ENCODE peak calls at places on chromosomes 7 and 10, in ten cellular contexts. N, O, D, I, Y, C, P, B, V and W are unnamed samples.

GRCh38 chr7:81482600-81483186 is 287.2 kb downstream of the HGF start:
- DNase-seq in Y (no peak), O (no peak), B (no peak), I (no peak), P (no peak), N (no peak), C (no peak), D (peak; percentile 23), V (no peak), W (no peak)

GRCh38 chr10:3755440-3756359 is 29.3 kb downstream of the KLF6 start:
- DNase-seq in C (peak; percentile 79), Y (no peak), N (no peak), I (peak; percentile 55), V (no peak), P (no peak), D (no peak), O (peak; percentile 10), B (peak; percentile 55), W (no peak)

GRCh38 chr10:105409370-105409769 is 768.3 kb downstream of the SORCS3 start:
- DNase-seq in Y (no peak), C (no peak), I (no peak), P (no peak), B (no peak), V (no peak), D (no peak), O (no peak), N (no peak), W (no peak)

GRCh38 chr7:142248-142955 is 50.0 kb upstream of the FAM20C start:
- DNase-seq in Y (no peak), P (no peak), O (no peak), D (no peak), N (peak; percentile 98), B (peak; percentile 31), V (peak; percentile 84), C (peak; percentile 79), I (no peak), W (no peak)

GRCh38 chr10:50552308-50552707 is 71.4 kb downstream of the SGMS1 start:
- DNase-seq in C (no peak), V (no peak), D (no peak), I (no peak), B (no peak), O (no peak), P (no peak), N (no peak), Y (no peak), W (no peak)

GRCh38 chr10:62250594-62251198 is 17.9 kb downstream of the RTKN2 start:
- DNase-seq in V (no peak), I (no peak), P (no peak), Y (no peak), O (no peak), N (no peak), D (peak; percentile 72), C (no peak), B (no peak), W (no peak)

GRCh38 chr10:48976208-48976607 is 36.6 kb upstream of the LRRC18 start:
- DNase-seq in V (no peak), N (no peak), O (peak; percentile 39), D (peak; percentile 18), P (no peak), I (peak; percentile 31), C (no peak), Y (no peak), B (no peak), W (no peak)

GRCh38 chr7:47518827-47519226 is 63.1 kb downstream of the TNS3 start:
- DNase-seq in Y (no peak), I (peak; percentile 82), B (no peak), N (no peak), D (no peak), O (no peak), V (no peak), C (peak; percentile 67), P (no peak), W (no peak)

GRCh38 chr7:123929620-123930019 is 4.6 kb downstream of the SPAM1 start:
- DNase-seq in O (no peak), N (no peak), Y (no peak), V (no peak), C (no peak), D (no peak), B (no peak), I (no peak), P (no peak), W (no peak)

GRCh38 chr10:14665304-14665703 is 109.4 kb downstream of the FAM107B start:
- DNase-seq in N (no peak), O (no peak), C (no peak), B (no peak), P (no peak), Y (no peak), D (no peak), I (no peak), V (no peak), W (no peak)

GRCh38 chr10:51289519-51289918 is 215.2 kb downstream of the PRKG1 start:
- DNase-seq in I (no peak), Y (no peak), C (no peak), V (no peak), B (no peak), P (no peak), N (no peak), O (no peak), D (no peak), W (no peak)

GRCh38 chr7:91228927-91229326 is 35.3 kb upstream of the FZD1 start:
- DNase-seq in C (no peak), I (no peak), O (no peak), Y (no peak), P (no peak), D (no peak), N (no peak), B (no peak), V (no peak), W (no peak)

GRCh38 chr10:78604286-78604685 is 464.5 kb upstream of the ZMIZ1 start:
- DNase-seq in N (no peak), B (no peak), Y (no peak), D (no peak), V (no peak), P (no peak), O (peak; percentile 7), I (no peak), C (peak; percentile 21), W (no peak)

GRCh38 chr10:2214035-2214434 is 476.7 kb upstream of the ADARB2 start:
- DNase-seq in O (no peak), P (no peak), Y (no peak), B (no peak), I (no peak), N (no peak), V (no peak), D (no peak), C (no peak), W (no peak)

DNA sequence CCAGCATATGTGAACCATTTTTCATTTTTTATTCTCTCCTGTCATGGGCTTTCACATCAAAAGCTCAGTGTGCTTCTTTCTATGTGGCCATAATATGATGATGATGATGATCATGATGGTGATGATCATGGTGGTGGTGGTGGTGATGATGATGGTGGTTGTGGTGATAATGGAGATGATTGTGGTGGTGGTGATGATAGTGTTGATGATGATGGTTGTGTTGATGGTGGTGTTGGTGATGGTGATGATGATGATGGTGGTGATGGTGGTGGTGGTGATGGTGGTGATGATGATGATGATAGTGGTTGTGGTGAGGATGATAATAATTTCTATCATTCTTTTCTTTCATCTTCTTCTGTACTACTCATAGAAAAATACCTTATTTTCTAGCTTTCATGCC is 413.1 kb upstream of the VSTM2A start:
- DNase-seq in O (no peak), P (no peak), N (no peak), C (no peak), I (no peak), V (no peak), B (no peak), D (no peak), Y (no peak), W (no peak)
- H3K27ac ChIP-seq in O (no peak overlapping the region), P (no peak overlapping the region), N (no peak overlapping the region), C (no peak overlapping the region), I (no peak overlapping the region), V (no peak overlapping the region), B (no peak overlapping the region), D (no peak overlapping the region), Y (no peak overlapping the region), W (no peak overlapping the region)

GRCh38 chr7:44470080-44470479 is 20.4 kb downstream of the NUDCD3 start:
- DNase-seq in D (no peak), C (no peak), B (no peak), V (no peak), I (no peak), O (no peak), Y (no peak), N (no peak), P (no peak), W (no peak)
- H3K27ac ChIP-seq in D (no peak overlapping the region), C (peak overlapping the region; percentile 65), B (no peak overlapping the region), V (no peak overlapping the region), I (peak overlapping the region; percentile 51), O (no peak overlapping the region), Y (no peak overlapping the region), N (no peak overlapping the region), P (no peak overlapping the region), W (peak overlapping the region; percentile 37)

GRCh38 chr7:55191926-55192692 is 173.0 kb upstream of the LANCL2 start:
- DNase-seq in V (no peak), C (no peak), I (no peak), N (no peak), P (no peak), O (peak; percentile 57), Y (no peak), B (no peak), D (no peak), W (no peak)
- H3K27ac ChIP-seq in V (no peak overlapping the region), C (peak overlapping the region; percentile 7), I (no peak overlapping the region), N (no peak overlapping the region), P (no peak overlapping the region), O (no peak overlapping the region), Y (no peak overlapping the region), B (peak overlapping the region; percentile 8), D (no peak overlapping the region), W (no peak overlapping the region)

DNA sequence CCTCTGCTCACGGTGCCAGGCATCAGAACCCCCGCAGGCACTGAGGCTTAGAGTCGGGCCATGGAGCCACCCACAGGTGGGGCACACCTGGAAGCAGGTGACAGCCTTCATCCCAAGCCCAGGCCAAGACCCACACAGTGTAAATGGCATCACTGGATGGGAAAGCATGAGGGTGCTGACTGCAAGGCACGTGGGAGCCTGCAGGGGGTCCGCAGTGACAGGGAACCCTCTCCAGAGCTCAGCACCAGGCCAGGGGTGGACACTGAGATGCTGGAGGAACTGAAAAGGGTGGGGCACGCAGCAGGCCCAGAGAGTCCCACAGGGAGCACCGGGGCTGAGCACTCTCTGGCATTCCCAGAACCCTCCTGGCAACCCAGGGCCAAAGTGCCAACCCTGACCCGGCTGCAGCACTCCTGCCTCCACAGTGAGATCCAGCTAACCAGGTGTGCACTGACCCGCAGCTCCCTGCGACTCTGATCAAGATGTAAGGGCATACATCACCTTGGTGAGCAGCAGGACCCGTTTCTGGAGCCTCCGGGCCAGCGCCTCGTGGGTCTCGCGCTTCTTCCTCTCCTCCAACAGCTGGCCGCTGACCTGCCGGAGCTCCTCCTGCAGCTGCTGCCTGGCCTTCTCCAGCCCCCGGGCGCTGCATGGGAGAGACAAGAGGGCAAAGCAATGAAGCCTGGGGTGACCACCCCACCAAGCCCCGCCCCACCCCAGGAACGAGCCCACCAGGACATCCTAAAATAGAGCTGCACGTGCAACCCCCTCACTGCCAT is 163.9 kb downstream of the MAD1L1 start:
- DNase-seq in N (no peak), I (no peak), O (no peak), P (no peak), C (no peak), Y (no peak), V (no peak), D (no peak), B (no peak), W (no peak)
- H3K27ac ChIP-seq in N (no peak overlapping the region), I (no peak overlapping the region), O (no peak overlapping the region), P (no peak overlapping the region), C (no peak overlapping the region), Y (no peak overlapping the region), V (no peak overlapping the region), D (no peak overlapping the region), B (no peak overlapping the region), W (no peak overlapping the region)

GRCh38 chr10:28302012-28302667 is 724 bp downstream of the MPP7 start:
- DNase-seq in B (peak; percentile 37), I (peak; percentile 58), Y (no peak), P (no peak), C (peak; percentile 62), N (peak; percentile 26), D (no peak), O (no peak), V (no peak), W (peak; percentile 31)
- H3K27ac ChIP-seq in B (peak overlapping the region; percentile 82), I (peak overlapping the region; percentile 85), Y (peak overlapping the region; percentile 10), P (peak overlapping the region; percentile 71), C (peak overlapping the region; percentile 91), N (peak overlapping the region; percentile 91), D (peak overlapping the region; percentile 97), O (no peak overlapping the region), V (peak overlapping the region; percentile 93), W (no peak overlapping the region)